ENCODE peak calls at places on chromosomes 1 and 21, in four cellular contexts. M is A549, U is K562, X is GM12878. J is an unnamed sample.

GRCh38 chr21:43203523-43204080 is 34.8 kb downstream of the CRYAA start:
- DNase-seq in M (no peak), U (no peak), X (no peak), J (no peak)

GRCh38 chr1:95353185-95353584 is 119.2 kb downstream of the RWDD3 start:
- DNase-seq in M (no peak), U (no peak), X (no peak), J (no peak)

GRCh38 chr1:32984829-32985310 is 20.3 kb upstream of the RNF19B start:
- DNase-seq in M (no peak), U (no peak), X (no peak), J (no peak)

GRCh38 chr1:25381041-25381440 is 39.6 kb downstream of the RHCE start:
- DNase-seq in M (no peak), U (no peak), X (no peak), J (no peak)

GRCh38 chr1:1943834-1944570 is 24.9 kb upstream of the TMEM52 start:
- DNase-seq in M (peak; percentile 64), U (peak; percentile 79), X (no peak), J (peak; percentile 93)

GRCh38 chr1:32681501-32681900 is 21.1 kb downstream of the SYNC start:
- DNase-seq in M (no peak), U (no peak), X (no peak), J (no peak)

GRCh38 chr1:180580237-180580636 is 21.5 kb downstream of the OVAAL start:
- DNase-seq in M (no peak), U (no peak), X (no peak), J (peak; percentile 33)

GRCh38 chr1:191343816-191344215 is 814.4 kb upstream of the RGS18 start:
- DNase-seq in M (no peak), U (no peak), X (no peak), J (no peak)

GRCh38 chr1:63632110-63632509 is 38.9 kb downstream of the PGM1 start:
- DNase-seq in M (no peak), U (no peak), X (no peak), J (no peak)

GRCh38 chr1:245858022-245858421 is 649.1 kb downstream of the SMYD3 start:
- DNase-seq in M (no peak), U (no peak), X (no peak), J (no peak)

GRCh38 chr1:245858683-245859509 is 648.2 kb downstream of the SMYD3 start:
- DNase-seq in M (peak; percentile 3), U (no peak), X (no peak), J (peak; percentile 49)

GRCh38 chr1:245859510-245860114 is 647.5 kb downstream of the SMYD3 start:
- DNase-seq in M (peak; percentile 8), U (no peak), X (no peak), J (no peak)

GRCh38 chr1:245855846-245856730 is 651.0 kb downstream of the SMYD3 start:
- DNase-seq in M (no peak), U (no peak), X (no peak), J (no peak)

GRCh38 chr1:245856944-245857531 is 650.0 kb downstream of the SMYD3 start:
- DNase-seq in M (peak; percentile 49), U (no peak), X (no peak), J (no peak)
- TF ChIP-seq RCOR1 in M (no peak), U (no peak), X (no peak), J (no peak)

GRCh38 chr1:110634455-110635281 is 28.5 kb upstream of the KCNA2 start:
- DNase-seq in M (no peak), U (no peak), X (peak; percentile 90), J (no peak)
- TF ChIP-seq EP300 in M (no peak), U (no peak), X (no peak), J (no peak)

GRCh38 chr1:72530646-72531045 is 248.3 kb upstream of the NEGR1 start:
- DNase-seq in M (no peak), U (no peak), X (no peak), J (no peak)
- TF ChIP-seq RFX5 in M (no peak), U (no peak), X (no peak), J (no peak)

DNA sequence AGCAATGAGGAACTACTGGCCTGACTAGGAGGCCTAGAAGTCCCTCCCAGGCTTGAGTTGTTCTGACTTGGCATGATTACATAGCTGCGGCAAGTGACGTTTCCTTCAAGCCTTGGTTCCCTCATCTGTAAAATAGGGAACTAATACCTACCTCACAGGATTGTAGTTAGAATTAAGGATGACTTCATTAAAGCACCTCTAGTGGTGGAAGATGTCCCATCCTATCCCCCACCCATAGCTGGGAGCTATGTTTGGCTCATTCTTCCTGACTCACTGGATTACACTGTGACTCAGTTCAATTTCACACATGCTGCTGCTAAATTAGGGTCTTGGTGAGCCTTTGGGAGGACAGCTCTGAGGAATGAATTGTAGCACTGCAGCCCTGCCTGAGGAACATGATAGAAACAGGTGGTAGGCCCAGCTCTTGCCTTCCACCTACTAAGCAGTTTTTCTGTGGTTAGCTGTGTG is 6.0 kb upstream of the SHISA4 start:
- DNase-seq in M (peak; percentile 44), U (peak; percentile 64), X (peak; percentile 7), J (no peak)
- TF ChIP-seq RCOR1 in M (no peak), U (no peak), X (no peak), J (no peak)

J was measured in SK-N-SH.